ENCODE peak calls at places on chromosomes 13 and 19, in six cellular contexts. U, Z, K, T, V and G are unnamed samples.

GRCh38 chr19:40736661-40737060 is 13.6 kb downstream of the ACTMAP start:
- DNase-seq in K (no peak), T (no peak), U (no peak), V (no peak), Z (no peak), G (no peak)

GRCh38 chr13:67168384-67168783 is 61.8 kb downstream of the PCDH9 start:
- DNase-seq in U (no peak), T (no peak), Z (no peak), V (no peak), K (no peak), G (no peak)

GRCh38 chr19:18366027-18366435 is 19.9 kb upstream of the GDF15 start:
- DNase-seq in Z (no peak), K (no peak), V (no peak), U (no peak), T (no peak), G (no peak)

GRCh38 chr19:5154129-5154798 is 185.4 kb downstream of the KDM4B start:
- DNase-seq in K (peak; percentile 49), V (peak; percentile 52), U (no peak), T (peak; percentile 31), Z (peak; percentile 64), G (no peak)

GRCh38 chr13:108947551-108948030 is 318.2 kb downstream of the MYO16 start:
- DNase-seq in V (no peak), Z (no peak), U (no peak), T (no peak), K (no peak), G (no peak)

GRCh38 chr19:46288896-46289588 is 7.8 kb upstream of the HIF3A start:
- DNase-seq in V (no peak), U (peak; percentile 55), Z (no peak), T (no peak), K (no peak), G (no peak)

GRCh38 chr13:87331178-87331577 is 340.0 kb upstream of the SLITRK5 start:
- DNase-seq in V (no peak), T (peak; percentile 69), Z (no peak), K (no peak), U (no peak), G (no peak)

GRCh38 chr19:18972301-18972831 is 31.3 kb upstream of the HOMER3 start:
- DNase-seq in V (no peak), Z (no peak), K (no peak), T (no peak), U (no peak), G (no peak)

GRCh38 chr19:23855676-23856075 is 59.0 kb upstream of the ZNF726 start:
- DNase-seq in V (no peak), Z (no peak), K (no peak), U (no peak), T (no peak), G (no peak)

GRCh38 chr13:74325106-74325505 is 190.9 kb upstream of the KLF12 start:
- DNase-seq in U (no peak), K (no peak), T (peak; percentile 24), Z (no peak), V (no peak), G (no peak)

GRCh38 chr13:110216403-110217041 is 90.4 kb downstream of the COL4A1 start:
- DNase-seq in K (no peak), T (no peak), U (no peak), V (no peak), Z (no peak), G (no peak)

GRCh38 chr19:6947745-6948144 is 60.4 kb downstream of the ADGRE1 start:
- DNase-seq in U (no peak), K (no peak), Z (no peak), T (no peak), V (no peak), G (no peak)

GRCh38 chr13:33441015-33441414 is 155.5 kb upstream of the STARD13 start:
- DNase-seq in U (no peak), Z (peak; percentile 44), V (peak; percentile 43), K (no peak), T (peak; percentile 64), G (no peak)

GRCh38 chr19:44823373-44823698 is 14.4 kb downstream of the BCAM start:
- DNase-seq in U (no peak), K (no peak), Z (no peak), T (no peak), V (no peak), G (no peak)

GRCh38 chr13:39952244-39953233 is 297.1 kb downstream of the COG6 start:
- DNase-seq in U (no peak), V (no peak), T (no peak), K (no peak), Z (no peak), G (no peak)

GRCh38 chr13:24605923-24606372 is 74.3 kb upstream of the ATP12A start:
- DNase-seq in T (no peak), U (no peak), K (peak; percentile 25), Z (peak; percentile 36), V (no peak), G (peak; percentile 26)

GRCh38 chr19:34151439-34151838 is 20.9 kb upstream of the LSM14A start:
- DNase-seq in U (no peak), T (no peak), Z (no peak), V (no peak), K (no peak), G (no peak)

GRCh38 chr13:27403252-27403678 is 21.2 kb upstream of the GTF3A start:
- DNase-seq in T (no peak), Z (peak; percentile 61), V (no peak), K (no peak), U (no peak), G (no peak)

GRCh38 chr13:27644302-27644701 is 22.6 kb downstream of the POLR1D start:
- DNase-seq in K (no peak), T (no peak), V (no peak), U (no peak), Z (no peak), G (no peak)

GRCh38 chr19:49788857-49789256 is 22.1 kb downstream of the AP2A1 start:
- DNase-seq in K (no peak), T (no peak), U (no peak), V (no peak), Z (no peak), G (no peak)

GRCh38 chr19:10660346-10660745 is 6.2 kb downstream of the ILF3 start:
- DNase-seq in Z (no peak), V (no peak), T (no peak), K (no peak), U (no peak), G (no peak)
- H3K4me1 ChIP-seq in Z (peaks cover 30% of the 10 kb centered on the region), V (peaks cover 94% of the 10 kb centered on the region), T (peaks cover 66% of the 10 kb centered on the region), K (peaks cover 46% of the 10 kb centered on the region), U (peaks cover 83% of the 10 kb centered on the region), G (peaks cover 82% of the 10 kb centered on the region)

GRCh38 chr13:45994752-45995151 is 57.8 kb downstream of the ZC3H13 start:
- DNase-seq in T (no peak), V (no peak), U (no peak), Z (no peak), K (no peak), G (no peak)

GRCh38 chr13:45995245-45995644 is 57.3 kb downstream of the ZC3H13 start:
- DNase-seq in K (no peak), U (no peak), V (no peak), Z (no peak), T (no peak), G (no peak)

GRCh38 chr13:45989607-45990006 is 62.9 kb downstream of the ZC3H13 start:
- DNase-seq in V (no peak), Z (no peak), T (no peak), U (no peak), K (no peak), G (no peak)
- H3K36me3 ChIP-seq in V (peaks cover 50% of the 10 kb centered on the region), Z (peaks cover 14% of the 10 kb centered on the region), T (peaks cover 18% of the 10 kb centered on the region), U (peaks cover 46% of the 10 kb centered on the region), K (peaks cover 54% of the 10 kb centered on the region), G (peaks cover 34% of the 10 kb centered on the region)

GRCh38 chr19:13978306-13978705 is 26.0 kb downstream of the DCAF15 start:
- DNase-seq in U (peak; percentile 88), K (no peak), V (peak; percentile 70), Z (peak; percentile 97), T (peak; percentile 75), G (no peak)

GRCh38 chr19:13978721-13979191 is 26.4 kb downstream of the DCAF15 start:
- DNase-seq in V (no peak), K (no peak), U (no peak), T (no peak), Z (no peak), G (no peak)

GRCh38 chr19:13976446-13976845 is 24.1 kb downstream of the DCAF15 start:
- DNase-seq in K (no peak), V (no peak), U (no peak), T (no peak), Z (no peak), G (no peak)

GRCh38 chr19:13979224-13979623 is 26.9 kb downstream of the RFX1 start:
- DNase-seq in V (no peak), K (no peak), Z (peak; percentile 27), T (no peak), U (no peak), G (no peak)

DNA sequence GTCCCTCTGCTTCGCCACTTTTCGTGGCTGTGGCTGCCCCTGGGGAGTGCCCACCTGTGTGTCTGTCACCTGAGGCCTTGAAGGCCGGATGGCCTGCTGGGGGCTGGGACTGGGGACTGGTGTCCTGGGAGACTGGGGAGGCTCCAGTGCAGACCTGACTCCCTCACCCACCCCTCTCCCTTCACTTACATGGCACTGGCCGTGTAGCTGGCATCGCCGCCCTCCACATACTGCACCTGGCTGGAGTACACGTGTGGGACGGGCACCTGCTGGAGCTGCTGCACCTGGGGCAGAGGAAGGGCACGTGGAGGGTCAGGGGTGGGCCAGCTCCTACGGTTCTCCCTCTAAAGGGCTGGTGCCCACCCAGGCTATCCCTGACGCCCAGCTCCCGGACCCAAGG is 25.5 kb downstream of the DCAF15 start:
- DNase-seq in U (no peak), V (no peak), Z (no peak), K (no peak), T (no peak), G (no peak)
- H3K4me3 ChIP-seq in U (peak overlapping the region; percentile 71), V (no peak overlapping the region), Z (peak overlapping the region; percentile 49), K (no peak overlapping the region), T (peak overlapping the region; percentile 26), G (no peak overlapping the region)

GRCh38 chr19:10744222-10744847 is 26.5 kb downstream of the DNM2 start:
- DNase-seq in K (no peak), T (no peak), Z (no peak), V (peak; percentile 41), U (no peak), G (no peak)

GRCh38 chr19:10744848-10745293 is 27.0 kb downstream of the DNM2 start:
- DNase-seq in Z (no peak), K (no peak), U (no peak), V (peak; percentile 44), T (no peak), G (peak; percentile 7)

GRCh38 chr19:10747271-10747670 is 29.4 kb downstream of the DNM2 start:
- DNase-seq in K (no peak), T (no peak), Z (no peak), U (no peak), V (peak; percentile 58), G (no peak)

GRCh38 chr19:10740798-10741197 is 22.9 kb downstream of the DNM2 start:
- DNase-seq in Z (no peak), U (no peak), K (no peak), V (no peak), T (no peak), G (no peak)

GRCh38 chr19:10742494-10742893 is 24.6 kb downstream of the DNM2 start:
- DNase-seq in V (peak; percentile 48), T (no peak), Z (no peak), K (no peak), U (no peak), G (no peak)
- H3K4me1 ChIP-seq in V (peaks cover 89% of the 10 kb centered on the region), T (peaks cover 37% of the 10 kb centered on the region), Z (no peaks in the 10 kb centered on the region), K (no peaks in the 10 kb centered on the region), U (peaks cover 70% of the 10 kb centered on the region), G (peaks cover 51% of the 10 kb centered on the region)

GRCh38 chr13:101384929-101385328 is 31.4 kb downstream of the NALCN start:
- DNase-seq in U (no peak), T (no peak), V (no peak), Z (no peak), K (no peak), G (no peak)
- H3K36me3 ChIP-seq in U (no peaks in the 10 kb centered on the region), T (no peaks in the 10 kb centered on the region), V (no peaks in the 10 kb centered on the region), Z (no peaks in the 10 kb centered on the region), K (no peaks in the 10 kb centered on the region), G (no peaks in the 10 kb centered on the region)

GRCh38 chr19:918481-919156 is 1.5 kb downstream of the KISS1R start:
- DNase-seq in K (no peak), V (no peak), U (no peak), Z (peak; percentile 39), T (no peak), G (no peak)
- H3K4me3 ChIP-seq in K (no peak overlapping the region), V (no peak overlapping the region), U (peak overlapping the region; percentile 53), Z (no peak overlapping the region), T (no peak overlapping the region), G (no peak overlapping the region)